ENCODE peak calls at places on chromosomes 3 and 15, in four cellular contexts. One of them, this sample, is unnamed.

GRCh38 chr3:111236833-111237713 is 165.5 kb downstream of the NECTIN3 start:
- DNase-seq in fibroblast of mammary gland: peak
- DNase-seq in GM12891: no peak
- DNase-seq in naive thymus-derived CD8-positive, alpha-beta T cell: no peak
- DNase-seq in this sample: no peak

GRCh38 chr15:91948001-91948608 is 94.6 kb downstream of the SLCO3A1 start:
- DNase-seq in GM12891: no peak
- DNase-seq in fibroblast of mammary gland: no peak
- DNase-seq in naive thymus-derived CD8-positive, alpha-beta T cell: no peak
- DNase-seq in this sample: peak

GRCh38 chr3:160379628-160380214 is 19.3 kb downstream of the IFT80 start:
- DNase-seq in fibroblast of mammary gland: no peak
- DNase-seq in GM12891: no peak
- DNase-seq in naive thymus-derived CD8-positive, alpha-beta T cell: no peak
- DNase-seq in this sample: no peak

GRCh38 chr3:71341721-71342120 is 241.8 kb downstream of the FOXP1 start:
- DNase-seq in fibroblast of mammary gland: peak
- DNase-seq in naive thymus-derived CD8-positive, alpha-beta T cell: no peak
- DNase-seq in GM12891: no peak
- DNase-seq in this sample: no peak

GRCh38 chr3:143827425-143827824 is 20.8 kb downstream of the SLC9A9 start:
- DNase-seq in fibroblast of mammary gland: no peak
- DNase-seq in GM12891: no peak
- DNase-seq in naive thymus-derived CD8-positive, alpha-beta T cell: no peak
- DNase-seq in this sample: no peak

GRCh38 chr3:48425281-48425812 is 4.5 kb downstream of the PLXNB1 start:
- DNase-seq in GM12891: no peak
- DNase-seq in naive thymus-derived CD8-positive, alpha-beta T cell: no peak
- DNase-seq in fibroblast of mammary gland: no peak
- DNase-seq in this sample: no peak

GRCh38 chr3:142888099-142888483 is 792 bp downstream of the PCOLCE2 start:
- DNase-seq in GM12891: no peak
- DNase-seq in fibroblast of mammary gland: peak
- DNase-seq in naive thymus-derived CD8-positive, alpha-beta T cell: no peak
- DNase-seq in this sample: no peak

GRCh38 chr3:141338881-141339280 is 29.4 kb upstream of the ZBTB38 start:
- DNase-seq in naive thymus-derived CD8-positive, alpha-beta T cell: no peak
- DNase-seq in fibroblast of mammary gland: no peak
- DNase-seq in GM12891: no peak
- DNase-seq in this sample: no peak

GRCh38 chr15:39174332-39174731 is 406.5 kb upstream of the THBS1 start:
- DNase-seq in naive thymus-derived CD8-positive, alpha-beta T cell: no peak
- DNase-seq in GM12891: no peak
- DNase-seq in fibroblast of mammary gland: no peak
- DNase-seq in this sample: no peak

GRCh38 chr3:123086110-123086642 is 19.4 kb downstream of the PDIA5 start:
- DNase-seq in fibroblast of mammary gland: peak
- DNase-seq in GM12891: no peak
- DNase-seq in naive thymus-derived CD8-positive, alpha-beta T cell: no peak
- DNase-seq in this sample: no peak

GRCh38 chr3:153752405-153753027 is 368.7 kb upstream of the ARHGEF26 start:
- DNase-seq in naive thymus-derived CD8-positive, alpha-beta T cell: no peak
- DNase-seq in fibroblast of mammary gland: no peak
- DNase-seq in GM12891: no peak
- DNase-seq in this sample: no peak

GRCh38 chr15:72509484-72509883 is 35.4 kb downstream of the ARIH1 start:
- DNase-seq in naive thymus-derived CD8-positive, alpha-beta T cell: no peak
- DNase-seq in fibroblast of mammary gland: peak
- DNase-seq in GM12891: no peak
- DNase-seq in this sample: no peak

GRCh38 chr15:67300266-67300914 is 45.8 kb downstream of the IQCH start:
- DNase-seq in GM12891: no peak
- DNase-seq in fibroblast of mammary gland: peak
- DNase-seq in naive thymus-derived CD8-positive, alpha-beta T cell: no peak
- DNase-seq in this sample: no peak

GRCh38 chr3:32438596-32439344 is 47.1 kb downstream of the CMTM7 start:
- DNase-seq in naive thymus-derived CD8-positive, alpha-beta T cell: no peak
- DNase-seq in fibroblast of mammary gland: no peak
- DNase-seq in GM12891: no peak
- DNase-seq in this sample: no peak

GRCh38 chr15:65917407-65917756 is 48.1 kb downstream of the RAB11A start:
- DNase-seq in GM12891: no peak
- DNase-seq in fibroblast of mammary gland: no peak
- DNase-seq in naive thymus-derived CD8-positive, alpha-beta T cell: no peak
- DNase-seq in this sample: no peak

GRCh38 chr15:78362716-78363426 is 22.7 kb downstream of the CRABP1 start:
- DNase-seq in fibroblast of mammary gland: no peak
- DNase-seq in GM12891: no peak
- DNase-seq in naive thymus-derived CD8-positive, alpha-beta T cell: no peak
- DNase-seq in this sample: no peak

GRCh38 chr3:149273096-149273751 is 51.6 kb upstream of the CP start:
- DNase-seq in fibroblast of mammary gland: peak
- DNase-seq in naive thymus-derived CD8-positive, alpha-beta T cell: peak
- DNase-seq in GM12891: no peak
- DNase-seq in this sample: peak

GRCh38 chr3:127816783-127817182 is 5.5 kb downstream of the MGLL start:
- DNase-seq in GM12891: no peak
- DNase-seq in naive thymus-derived CD8-positive, alpha-beta T cell: no peak
- DNase-seq in fibroblast of mammary gland: no peak
- DNase-seq in this sample: no peak

GRCh38 chr3:171116365-171116764 is 89.8 kb upstream of the SLC2A2 start:
- DNase-seq in naive thymus-derived CD8-positive, alpha-beta T cell: no peak
- DNase-seq in GM12891: no peak
- DNase-seq in fibroblast of mammary gland: peak
- DNase-seq in this sample: no peak

GRCh38 chr15:74616020-74616939 is 644 bp downstream of the CLK3 start:
- DNase-seq in GM12891: peak
- DNase-seq in naive thymus-derived CD8-positive, alpha-beta T cell: peak
- DNase-seq in fibroblast of mammary gland: peak
- DNase-seq in this sample: peak

GRCh38 chr3:97992547-97993173 is 20.4 kb upstream of the RIOX2 start:
- DNase-seq in GM12891: no peak
- DNase-seq in naive thymus-derived CD8-positive, alpha-beta T cell: no peak
- DNase-seq in fibroblast of mammary gland: no peak
- DNase-seq in this sample: no peak

GRCh38 chr15:85377986-85378385 is 2.4 kb upstream of the AKAP13 start:
- DNase-seq in GM12891: no peak
- DNase-seq in naive thymus-derived CD8-positive, alpha-beta T cell: no peak
- DNase-seq in fibroblast of mammary gland: no peak
- DNase-seq in this sample: no peak

GRCh38 chr15:68819451-68820204 is 1.1 kb downstream of the ANP32A start:
- DNase-seq in GM12891: no peak
- DNase-seq in naive thymus-derived CD8-positive, alpha-beta T cell: peak
- DNase-seq in fibroblast of mammary gland: peak
- DNase-seq in this sample: peak

GRCh38 chr15:100783760-100784492 is 95.7 kb upstream of the ALDH1A3 start:
- DNase-seq in GM12891: no peak
- DNase-seq in naive thymus-derived CD8-positive, alpha-beta T cell: no peak
- DNase-seq in fibroblast of mammary gland: no peak
- DNase-seq in this sample: peak

GRCh38 chr3:184450542-184450941 is 70.7 kb downstream of the CHRD start:
- DNase-seq in naive thymus-derived CD8-positive, alpha-beta T cell: no peak
- DNase-seq in fibroblast of mammary gland: no peak
- DNase-seq in GM12891: no peak
- DNase-seq in this sample: no peak

GRCh38 chr3:52904000-52904399 is 6.7 kb upstream of the STIMATE start:
- DNase-seq in fibroblast of mammary gland: no peak
- DNase-seq in GM12891: no peak
- DNase-seq in naive thymus-derived CD8-positive, alpha-beta T cell: no peak
- DNase-seq in this sample: no peak

GRCh38 chr3:65721386-65721785 is 317.3 kb downstream of the MAGI1 start:
- DNase-seq in fibroblast of mammary gland: no peak
- DNase-seq in GM12891: no peak
- DNase-seq in naive thymus-derived CD8-positive, alpha-beta T cell: no peak
- DNase-seq in this sample: no peak

GRCh38 chr15:90895571-90896117 is 7.5 kb upstream of the MAN2A2 start:
- DNase-seq in fibroblast of mammary gland: no peak
- DNase-seq in GM12891: no peak
- DNase-seq in naive thymus-derived CD8-positive, alpha-beta T cell: no peak
- DNase-seq in this sample: peak